ENCODE peak calls at places on chromosomes 2 and 18, in four cellular contexts. Z, L, N and H are unnamed samples.

GRCh38 chr18:57797209-57797651 is 5.9 kb downstream of the ATP8B1 start:
- DNase-seq in L (no peak), Z (no peak), N (no peak), H (no peak)

GRCh38 chr2:212958757-212959295 is 192.6 kb downstream of the IKZF2 start:
- DNase-seq in N (no peak), L (no peak), Z (no peak), H (no peak)

GRCh38 chr2:1743396-1744150 is 742 bp downstream of the PXDN start:
- DNase-seq in N (no peak), Z (no peak), L (no peak), H (no peak)

GRCh38 chr2:9105601-9106337 is 100.8 kb upstream of the ASAP2 start:
- DNase-seq in N (no peak), Z (no peak), L (no peak), H (no peak)

GRCh38 chr2:170567427-170567826 is 147.7 kb upstream of the SP5 start:
- DNase-seq in Z (no peak), N (no peak), L (no peak), H (no peak)

GRCh38 chr2:55879976-55880375 is 43.6 kb downstream of the EFEMP1 start:
- DNase-seq in Z (no peak), N (no peak), L (no peak), H (no peak)

GRCh38 chr18:74942319-74942910 is 266.5 kb downstream of the PTGR3 start:
- DNase-seq in L (no peak), Z (no peak), N (no peak), H (no peak)

GRCh38 chr2:219570194-219570923 is 980 bp downstream of the OBSL1 start:
- DNase-seq in L (peak), Z (no peak), N (no peak), H (no peak)

GRCh38 chr2:215542690-215543089 is 106.8 kb upstream of the FN1 start:
- DNase-seq in Z (no peak), L (no peak), N (no peak), H (no peak)

GRCh38 chr2:233964581-233964980 is 47.4 kb downstream of the TRPM8 start:
- DNase-seq in Z (no peak), N (no peak), L (no peak), H (no peak)

GRCh38 chr2:154455201-154455600 is 243.3 kb upstream of the KCNJ3 start:
- DNase-seq in L (no peak), N (no peak), Z (no peak), H (no peak)

GRCh38 chr18:62536005-62536404 is 13.2 kb downstream of the ZCCHC2 start:
- DNase-seq in N (no peak), Z (no peak), L (no peak), H (no peak)

GRCh38 chr2:178404380-178404767 is 46.6 kb downstream of the PRKRA start:
- DNase-seq in L (no peak), N (peak), Z (no peak), H (no peak)

GRCh38 chr18:48940854-48941531 is 9.8 kb downstream of the SMAD7 start:
- DNase-seq in L (no peak), N (no peak), Z (no peak), H (no peak)

GRCh38 chr2:85541262-85541661 is 2.3 kb downstream of the MAT2A start:
- DNase-seq in N (no peak), Z (no peak), L (no peak), H (no peak)

GRCh38 chr2:232523682-232524597 is 2.0 kb upstream of the CHRND start:
- DNase-seq in L (peak), N (no peak), Z (no peak), H (no peak)

GRCh38 chr2:205695460-205695979 is 13.2 kb downstream of the NRP2 start:
- DNase-seq in L (no peak), N (no peak), Z (no peak), H (no peak)

GRCh38 chr2:54457326-54458023 is 1.3 kb downstream of the SPTBN1 start:
- DNase-seq in L (peak), Z (no peak), N (no peak), H (no peak)

GRCh38 chr2:61816480-61817355 is 37.1 kb downstream of the FAM161A start:
- DNase-seq in L (no peak), Z (no peak), N (no peak), H (no peak)

GRCh38 chr18:48855422-48856377 is 95.1 kb downstream of the SMAD7 start:
- DNase-seq in L (no peak), Z (no peak), N (no peak), H (no peak)

GRCh38 chr18:22314406-22314805 is 103.3 kb downstream of the CTAGE1 start:
- DNase-seq in N (peak), L (no peak), Z (no peak), H (no peak)

GRCh38 chr2:160388464-160389263 is 104.9 kb downstream of the RBMS1 start:
- DNase-seq in N (no peak), L (no peak), Z (no peak), H (no peak)

GRCh38 chr2:171146633-171147032 is 14.1 kb downstream of the TLK1 start:
- DNase-seq in N (no peak), L (no peak), Z (no peak), H (no peak)

GRCh38 chr18:31954349-31954748 is 11.4 kb upstream of the TRAPPC8 start:
- DNase-seq in N (peak), L (no peak), Z (no peak), H (no peak)

GRCh38 chr2:98869272-98869641 is 66.8 kb downstream of the CRACDL start:
- DNase-seq in Z (no peak), L (no peak), N (no peak), H (no peak)

GRCh38 chr2:164014068-164014577 is 278.3 kb upstream of the FIGN start:
- DNase-seq in N (no peak), Z (no peak), L (peak), H (no peak)